ENCODE peak calls at places on chromosomes 7 and 10, in seven cellular contexts. One of them, this sample, is unnamed.

GRCh38 chr10:73875139-73875475 is 752 bp upstream of the CAMK2G start:
- DNase-seq in ACHN: no peak
- DNase-seq in amniotic stem cell: no peak
- DNase-seq in activated effector memory CD4-positive, alpha-beta T cell treated with anti-CD3 and anti-CD28 coated beads, Interleukin-2, amount 50 U/mL, for 16 hours: no peak
- DNase-seq in GM18507: no peak
- DNase-seq in left lung: no peak
- DNase-seq in stimulated activated CD8-positive, alpha-beta memory T cell treated with anti-CD3 and anti-CD28 coated beads, Interleukin-4, amount 100 ng/mL, for 24 hours: no peak
- DNase-seq in this sample: no peak

GRCh38 chr7:111223802-111224253 is 132.9 kb downstream of the LRRN3 start:
- DNase-seq in amniotic stem cell: no peak
- DNase-seq in GM18507: no peak
- DNase-seq in activated effector memory CD4-positive, alpha-beta T cell treated with anti-CD3 and anti-CD28 coated beads, Interleukin-2, amount 50 U/mL, for 16 hours: no peak
- DNase-seq in left lung: no peak
- DNase-seq in stimulated activated CD8-positive, alpha-beta memory T cell treated with anti-CD3 and anti-CD28 coated beads, Interleukin-4, amount 100 ng/mL, for 24 hours: no peak
- DNase-seq in ACHN: no peak
- DNase-seq in this sample: no peak

GRCh38 chr10:84114088-84114667 is 25.1 kb upstream of the GHITM start:
- DNase-seq in activated effector memory CD4-positive, alpha-beta T cell treated with anti-CD3 and anti-CD28 coated beads, Interleukin-2, amount 50 U/mL, for 16 hours: no peak
- DNase-seq in GM18507: no peak
- DNase-seq in ACHN: peak
- DNase-seq in stimulated activated CD8-positive, alpha-beta memory T cell treated with anti-CD3 and anti-CD28 coated beads, Interleukin-4, amount 100 ng/mL, for 24 hours: no peak
- DNase-seq in left lung: no peak
- DNase-seq in amniotic stem cell: no peak
- DNase-seq in this sample: no peak

GRCh38 chr7:152959610-152960009 is 200.1 kb downstream of the ACTR3B start:
- DNase-seq in ACHN: no peak
- DNase-seq in stimulated activated CD8-positive, alpha-beta memory T cell treated with anti-CD3 and anti-CD28 coated beads, Interleukin-4, amount 100 ng/mL, for 24 hours: no peak
- DNase-seq in amniotic stem cell: no peak
- DNase-seq in activated effector memory CD4-positive, alpha-beta T cell treated with anti-CD3 and anti-CD28 coated beads, Interleukin-2, amount 50 U/mL, for 16 hours: no peak
- DNase-seq in left lung: no peak
- DNase-seq in GM18507: no peak
- DNase-seq in this sample: no peak

GRCh38 chr7:44187636-44188416 is 1.4 kb downstream of the GCK start:
- DNase-seq in left lung: no peak
- DNase-seq in amniotic stem cell: no peak
- DNase-seq in stimulated activated CD8-positive, alpha-beta memory T cell treated with anti-CD3 and anti-CD28 coated beads, Interleukin-4, amount 100 ng/mL, for 24 hours: no peak
- DNase-seq in activated effector memory CD4-positive, alpha-beta T cell treated with anti-CD3 and anti-CD28 coated beads, Interleukin-2, amount 50 U/mL, for 16 hours: no peak
- DNase-seq in ACHN: no peak
- DNase-seq in GM18507: no peak
- DNase-seq in this sample: no peak

GRCh38 chr10:49387029-49387428 is 8.9 kb downstream of the DRGX start:
- DNase-seq in left lung: no peak
- DNase-seq in stimulated activated CD8-positive, alpha-beta memory T cell treated with anti-CD3 and anti-CD28 coated beads, Interleukin-4, amount 100 ng/mL, for 24 hours: no peak
- DNase-seq in amniotic stem cell: peak
- DNase-seq in ACHN: no peak
- DNase-seq in GM18507: no peak
- DNase-seq in activated effector memory CD4-positive, alpha-beta T cell treated with anti-CD3 and anti-CD28 coated beads, Interleukin-2, amount 50 U/mL, for 16 hours: no peak
- DNase-seq in this sample: peak

GRCh38 chr10:124225029-124225467 is 131.7 kb upstream of the CHST15 start:
- DNase-seq in left lung: no peak
- DNase-seq in ACHN: no peak
- DNase-seq in stimulated activated CD8-positive, alpha-beta memory T cell treated with anti-CD3 and anti-CD28 coated beads, Interleukin-4, amount 100 ng/mL, for 24 hours: no peak
- DNase-seq in amniotic stem cell: no peak
- DNase-seq in activated effector memory CD4-positive, alpha-beta T cell treated with anti-CD3 and anti-CD28 coated beads, Interleukin-2, amount 50 U/mL, for 16 hours: peak
- DNase-seq in GM18507: no peak
- DNase-seq in this sample: no peak

GRCh38 chr10:127408733-127409132 is 140.4 kb upstream of the NPS start:
- DNase-seq in amniotic stem cell: no peak
- DNase-seq in stimulated activated CD8-positive, alpha-beta memory T cell treated with anti-CD3 and anti-CD28 coated beads, Interleukin-4, amount 100 ng/mL, for 24 hours: no peak
- DNase-seq in activated effector memory CD4-positive, alpha-beta T cell treated with anti-CD3 and anti-CD28 coated beads, Interleukin-2, amount 50 U/mL, for 16 hours: no peak
- DNase-seq in ACHN: no peak
- DNase-seq in GM18507: no peak
- DNase-seq in left lung: no peak
- DNase-seq in this sample: no peak

GRCh38 chr10:5611899-5612680 is 54.3 kb downstream of the ASB13 start:
- DNase-seq in stimulated activated CD8-positive, alpha-beta memory T cell treated with anti-CD3 and anti-CD28 coated beads, Interleukin-4, amount 100 ng/mL, for 24 hours: no peak
- DNase-seq in activated effector memory CD4-positive, alpha-beta T cell treated with anti-CD3 and anti-CD28 coated beads, Interleukin-2, amount 50 U/mL, for 16 hours: no peak
- DNase-seq in amniotic stem cell: no peak
- DNase-seq in GM18507: no peak
- DNase-seq in left lung: no peak
- DNase-seq in ACHN: no peak
- DNase-seq in this sample: no peak

GRCh38 chr10:104350146-104350635 is 3.4 kb upstream of the CFAP58 start:
- DNase-seq in ACHN: peak
- DNase-seq in left lung: no peak
- DNase-seq in stimulated activated CD8-positive, alpha-beta memory T cell treated with anti-CD3 and anti-CD28 coated beads, Interleukin-4, amount 100 ng/mL, for 24 hours: no peak
- DNase-seq in activated effector memory CD4-positive, alpha-beta T cell treated with anti-CD3 and anti-CD28 coated beads, Interleukin-2, amount 50 U/mL, for 16 hours: no peak
- DNase-seq in amniotic stem cell: peak
- DNase-seq in GM18507: no peak
- DNase-seq in this sample: peak

GRCh38 chr10:27391325-27391724 is 112.8 kb upstream of the RAB18 start:
- DNase-seq in stimulated activated CD8-positive, alpha-beta memory T cell treated with anti-CD3 and anti-CD28 coated beads, Interleukin-4, amount 100 ng/mL, for 24 hours: no peak
- DNase-seq in GM18507: no peak
- DNase-seq in amniotic stem cell: no peak
- DNase-seq in ACHN: no peak
- DNase-seq in activated effector memory CD4-positive, alpha-beta T cell treated with anti-CD3 and anti-CD28 coated beads, Interleukin-2, amount 50 U/mL, for 16 hours: no peak
- DNase-seq in left lung: no peak
- DNase-seq in this sample: no peak

GRCh38 chr10:62127975-62128374 is 140.7 kb downstream of the RTKN2 start:
- DNase-seq in activated effector memory CD4-positive, alpha-beta T cell treated with anti-CD3 and anti-CD28 coated beads, Interleukin-2, amount 50 U/mL, for 16 hours: no peak
- DNase-seq in amniotic stem cell: no peak
- DNase-seq in GM18507: no peak
- DNase-seq in ACHN: no peak
- DNase-seq in left lung: no peak
- DNase-seq in stimulated activated CD8-positive, alpha-beta memory T cell treated with anti-CD3 and anti-CD28 coated beads, Interleukin-4, amount 100 ng/mL, for 24 hours: no peak
- DNase-seq in this sample: no peak

GRCh38 chr10:6409982-6410694 is 169.9 kb downstream of the PRKCQ start:
- DNase-seq in activated effector memory CD4-positive, alpha-beta T cell treated with anti-CD3 and anti-CD28 coated beads, Interleukin-2, amount 50 U/mL, for 16 hours: peak
- DNase-seq in stimulated activated CD8-positive, alpha-beta memory T cell treated with anti-CD3 and anti-CD28 coated beads, Interleukin-4, amount 100 ng/mL, for 24 hours: no peak
- DNase-seq in GM18507: no peak
- DNase-seq in amniotic stem cell: peak
- DNase-seq in left lung: no peak
- DNase-seq in ACHN: no peak
- DNase-seq in this sample: peak

GRCh38 chr7:44162785-44163395 is 21.8 kb upstream of the MYL7 start:
- DNase-seq in stimulated activated CD8-positive, alpha-beta memory T cell treated with anti-CD3 and anti-CD28 coated beads, Interleukin-4, amount 100 ng/mL, for 24 hours: no peak
- DNase-seq in activated effector memory CD4-positive, alpha-beta T cell treated with anti-CD3 and anti-CD28 coated beads, Interleukin-2, amount 50 U/mL, for 16 hours: peak
- DNase-seq in GM18507: no peak
- DNase-seq in ACHN: no peak
- DNase-seq in left lung: no peak
- DNase-seq in amniotic stem cell: no peak
- DNase-seq in this sample: no peak

GRCh38 chr7:135877799-135878198 is 99.4 kb downstream of the MTPN start:
- DNase-seq in ACHN: no peak
- DNase-seq in left lung: no peak
- DNase-seq in GM18507: no peak
- DNase-seq in activated effector memory CD4-positive, alpha-beta T cell treated with anti-CD3 and anti-CD28 coated beads, Interleukin-2, amount 50 U/mL, for 16 hours: no peak
- DNase-seq in amniotic stem cell: no peak
- DNase-seq in stimulated activated CD8-positive, alpha-beta memory T cell treated with anti-CD3 and anti-CD28 coated beads, Interleukin-4, amount 100 ng/mL, for 24 hours: no peak
- DNase-seq in this sample: peak

GRCh38 chr10:88989824-88990527 is 622 bp upstream of the FAS start:
- DNase-seq in stimulated activated CD8-positive, alpha-beta memory T cell treated with anti-CD3 and anti-CD28 coated beads, Interleukin-4, amount 100 ng/mL, for 24 hours: no peak
- DNase-seq in left lung: no peak
- DNase-seq in GM18507: no peak
- DNase-seq in activated effector memory CD4-positive, alpha-beta T cell treated with anti-CD3 and anti-CD28 coated beads, Interleukin-2, amount 50 U/mL, for 16 hours: no peak
- DNase-seq in ACHN: no peak
- DNase-seq in amniotic stem cell: peak
- DNase-seq in this sample: peak

GRCh38 chr10:121927361-121927840 is 430 bp downstream of the ATE1 start:
- DNase-seq in amniotic stem cell: no peak
- DNase-seq in left lung: peak
- DNase-seq in GM18507: peak
- DNase-seq in stimulated activated CD8-positive, alpha-beta memory T cell treated with anti-CD3 and anti-CD28 coated beads, Interleukin-4, amount 100 ng/mL, for 24 hours: peak
- DNase-seq in ACHN: peak
- DNase-seq in activated effector memory CD4-positive, alpha-beta T cell treated with anti-CD3 and anti-CD28 coated beads, Interleukin-2, amount 50 U/mL, for 16 hours: peak
- DNase-seq in this sample: peak

GRCh38 chr10:73992899-73993788 is 4.8 kb upstream of the VCL start:
- DNase-seq in stimulated activated CD8-positive, alpha-beta memory T cell treated with anti-CD3 and anti-CD28 coated beads, Interleukin-4, amount 100 ng/mL, for 24 hours: no peak
- DNase-seq in ACHN: no peak
- DNase-seq in amniotic stem cell: no peak
- DNase-seq in GM18507: no peak
- DNase-seq in activated effector memory CD4-positive, alpha-beta T cell treated with anti-CD3 and anti-CD28 coated beads, Interleukin-2, amount 50 U/mL, for 16 hours: no peak
- DNase-seq in left lung: no peak
- DNase-seq in this sample: peak

GRCh38 chr7:151115121-151115835 is 29.0 kb downstream of the AGAP3 start:
- DNase-seq in ACHN: no peak
- DNase-seq in left lung: peak
- DNase-seq in amniotic stem cell: no peak
- DNase-seq in stimulated activated CD8-positive, alpha-beta memory T cell treated with anti-CD3 and anti-CD28 coated beads, Interleukin-4, amount 100 ng/mL, for 24 hours: peak
- DNase-seq in GM18507: no peak
- DNase-seq in activated effector memory CD4-positive, alpha-beta T cell treated with anti-CD3 and anti-CD28 coated beads, Interleukin-2, amount 50 U/mL, for 16 hours: peak
- DNase-seq in this sample: no peak

GRCh38 chr10:124946945-124947344 is 5.0 kb downstream of the ZRANB1 start:
- DNase-seq in ACHN: no peak
- DNase-seq in GM18507: no peak
- DNase-seq in left lung: no peak
- DNase-seq in activated effector memory CD4-positive, alpha-beta T cell treated with anti-CD3 and anti-CD28 coated beads, Interleukin-2, amount 50 U/mL, for 16 hours: no peak
- DNase-seq in stimulated activated CD8-positive, alpha-beta memory T cell treated with anti-CD3 and anti-CD28 coated beads, Interleukin-4, amount 100 ng/mL, for 24 hours: no peak
- DNase-seq in amniotic stem cell: no peak
- DNase-seq in this sample: no peak